ENCODE peak calls at places on chromosomes 3 and 15, in five cellular contexts. One of them, this sample, is unnamed.

GRCh38 chr3:24829632-24830229 is 335.1 kb upstream of the THRB start:
- DNase-seq in nucleus accumbens: no peak
- DNase-seq in H4: no peak
- DNase-seq in cardiac muscle cell: peak
- DNase-seq in glutamatergic neuron: peak
- DNase-seq in this sample: no peak

GRCh38 chr3:193229851-193230250 is 11.2 kb upstream of the PLAAT1 start:
- DNase-seq in nucleus accumbens: no peak
- DNase-seq in cardiac muscle cell: no peak
- DNase-seq in glutamatergic neuron: no peak
- DNase-seq in H4: no peak
- DNase-seq in this sample: no peak

GRCh38 chr3:117790256-117790987 is 1080.8 kb downstream of the TUSC7 start:
- DNase-seq in nucleus accumbens: no peak
- DNase-seq in H4: no peak
- DNase-seq in glutamatergic neuron: no peak
- DNase-seq in cardiac muscle cell: no peak
- DNase-seq in this sample: no peak

GRCh38 chr3:193134895-193135294 is 106.1 kb upstream of the PLAAT1 start:
- DNase-seq in H4: peak
- DNase-seq in cardiac muscle cell: no peak
- DNase-seq in glutamatergic neuron: no peak
- DNase-seq in nucleus accumbens: no peak
- DNase-seq in this sample: no peak

GRCh38 chr3:192422998-192423349 is 304.4 kb downstream of the FGF12 start:
- DNase-seq in cardiac muscle cell: peak
- DNase-seq in glutamatergic neuron: no peak
- DNase-seq in H4: peak
- DNase-seq in nucleus accumbens: no peak
- DNase-seq in this sample: no peak

GRCh38 chr15:48120751-48121150 is at the start of gene SLC24A5:
- DNase-seq in nucleus accumbens: no peak
- DNase-seq in glutamatergic neuron: no peak
- DNase-seq in H4: no peak
- DNase-seq in cardiac muscle cell: no peak
- DNase-seq in this sample: no peak

GRCh38 chr3:38136272-38136806 is 588 bp downstream of the ACAA1 start:
- DNase-seq in cardiac muscle cell: peak
- DNase-seq in H4: no peak
- DNase-seq in nucleus accumbens: no peak
- DNase-seq in glutamatergic neuron: peak
- DNase-seq in this sample: no peak

GRCh38 chr3:46463120-46463867 is 1.4 kb downstream of the LTF start:
- DNase-seq in H4: no peak
- DNase-seq in nucleus accumbens: no peak
- DNase-seq in glutamatergic neuron: no peak
- DNase-seq in cardiac muscle cell: no peak
- DNase-seq in this sample: no peak

GRCh38 chr3:17741621-17742091 is 775 bp downstream of the TBC1D5 start:
- DNase-seq in cardiac muscle cell: no peak
- DNase-seq in nucleus accumbens: no peak
- DNase-seq in glutamatergic neuron: no peak
- DNase-seq in H4: peak
- DNase-seq in this sample: peak

GRCh38 chr3:57805674-57806073 is 49.6 kb downstream of the SLMAP start:
- DNase-seq in cardiac muscle cell: no peak
- DNase-seq in nucleus accumbens: no peak
- DNase-seq in H4: peak
- DNase-seq in glutamatergic neuron: no peak
- DNase-seq in this sample: no peak

GRCh38 chr3:129654126-129654525 is 47.6 kb upstream of the PLXND1 start:
- DNase-seq in H4: no peak
- DNase-seq in nucleus accumbens: no peak
- DNase-seq in cardiac muscle cell: no peak
- DNase-seq in glutamatergic neuron: no peak
- DNase-seq in this sample: no peak

GRCh38 chr3:38036906-38037305 is 2.1 kb upstream of the DLEC1 start:
- DNase-seq in glutamatergic neuron: no peak
- DNase-seq in cardiac muscle cell: no peak
- DNase-seq in nucleus accumbens: no peak
- DNase-seq in H4: no peak
- DNase-seq in this sample: no peak

GRCh38 chr3:71162221-71162620 is 421.3 kb downstream of the FOXP1 start:
- DNase-seq in cardiac muscle cell: no peak
- DNase-seq in glutamatergic neuron: no peak
- DNase-seq in H4: no peak
- DNase-seq in nucleus accumbens: no peak
- DNase-seq in this sample: no peak

GRCh38 chr3:138408751-138409161 is 25.7 kb upstream of the ESYT3 start:
- DNase-seq in nucleus accumbens: no peak
- DNase-seq in glutamatergic neuron: no peak
- DNase-seq in cardiac muscle cell: no peak
- DNase-seq in H4: no peak
- DNase-seq in this sample: no peak

GRCh38 chr3:5840091-5840490 is 652.6 kb downstream of the EDEM1 start:
- DNase-seq in glutamatergic neuron: no peak
- DNase-seq in H4: no peak
- DNase-seq in nucleus accumbens: no peak
- DNase-seq in cardiac muscle cell: no peak
- DNase-seq in this sample: no peak